ENCODE peak calls at places on chromosomes 6 and 20, in nine cellular contexts. One of them, this sample, is unnamed.
A peak's percentile ranks its signal among the peaks of the same experiment; 100 is the strongest.

GRCh38 chr20:45407067-45407745 is 883 bp upstream of the DBNDD2 start:
- DNase-seq in GM23338: peak; percentile 66
- DNase-seq in mammary epithelial cell: peak; percentile 12
- DNase-seq in HCT116: no peak
- DNase-seq in mesendoderm: peak; percentile 63
- DNase-seq in A549: no peak
- DNase-seq in OCI-LY7: no peak
- DNase-seq in GM23248: peak; percentile 74
- DNase-seq in PC-9: peak; percentile 34
- DNase-seq in this sample: peak; percentile 52

GRCh38 chr6:26175428-26176181 is 88.4 kb downstream of the HFE start:
- DNase-seq in OCI-LY7: peak; percentile 79
- DNase-seq in PC-9: no peak
- DNase-seq in GM23248: peak; percentile 72
- DNase-seq in mammary epithelial cell: peak; percentile 60
- DNase-seq in HCT116: no peak
- DNase-seq in A549: peak; percentile 72
- DNase-seq in GM23338: peak; percentile 83
- DNase-seq in mesendoderm: peak; percentile 83
- DNase-seq in this sample: no peak

GRCh38 chr20:37238426-37238825 is 23.2 kb downstream of the GHRH start:
- DNase-seq in A549: no peak
- DNase-seq in mesendoderm: no peak
- DNase-seq in HCT116: no peak
- DNase-seq in PC-9: no peak
- DNase-seq in OCI-LY7: no peak
- DNase-seq in mammary epithelial cell: no peak
- DNase-seq in GM23338: no peak
- DNase-seq in GM23248: no peak
- DNase-seq in this sample: no peak

GRCh38 chr20:36468149-36469000 is 72.9 kb upstream of the MYL9 start:
- DNase-seq in A549: peak; percentile 59
- DNase-seq in mammary epithelial cell: no peak
- DNase-seq in HCT116: no peak
- DNase-seq in PC-9: no peak
- DNase-seq in OCI-LY7: peak; percentile 55
- DNase-seq in GM23338: no peak
- DNase-seq in mesendoderm: no peak
- DNase-seq in GM23248: no peak
- DNase-seq in this sample: no peak

GRCh38 chr20:9838378-9839295 is at the start of gene PAK5:
- DNase-seq in GM23248: peak; percentile 2
- DNase-seq in GM23338: peak; percentile 96
- DNase-seq in mammary epithelial cell: peak; percentile 49
- DNase-seq in HCT116: peak; percentile 1
- DNase-seq in OCI-LY7: no peak
- DNase-seq in PC-9: no peak
- DNase-seq in A549: peak; percentile 68
- DNase-seq in mesendoderm: peak; percentile 96
- DNase-seq in this sample: peak; percentile 97

GRCh38 chr20:297925-298754 is 770 bp downstream of the ZCCHC3 start:
- DNase-seq in OCI-LY7: peak; percentile 71
- DNase-seq in GM23248: peak; percentile 88
- DNase-seq in HCT116: no peak
- DNase-seq in PC-9: peak; percentile 57
- DNase-seq in mesendoderm: peak; percentile 69
- DNase-seq in GM23338: peak; percentile 51
- DNase-seq in A549: peak; percentile 83
- DNase-seq in mammary epithelial cell: peak; percentile 66
- DNase-seq in this sample: no peak

GRCh38 chr6:33757906-33758305 is 11.2 kb upstream of the IP6K3 start:
- DNase-seq in GM23248: no peak
- DNase-seq in mesendoderm: no peak
- DNase-seq in HCT116: no peak
- DNase-seq in PC-9: no peak
- DNase-seq in GM23338: no peak
- DNase-seq in mammary epithelial cell: no peak
- DNase-seq in A549: no peak
- DNase-seq in OCI-LY7: no peak
- DNase-seq in this sample: no peak

GRCh38 chr6:41535766-41536165 is 10.4 kb upstream of the FOXP4 start:
- DNase-seq in PC-9: no peak
- DNase-seq in GM23338: no peak
- DNase-seq in mesendoderm: no peak
- DNase-seq in OCI-LY7: no peak
- DNase-seq in A549: no peak
- DNase-seq in GM23248: peak; percentile 14
- DNase-seq in mammary epithelial cell: no peak
- DNase-seq in HCT116: no peak
- DNase-seq in this sample: no peak

GRCh38 chr6:160101262-160102205 is 20.1 kb upstream of the SLC22A1 start:
- DNase-seq in GM23248: no peak
- DNase-seq in GM23338: no peak
- DNase-seq in PC-9: no peak
- DNase-seq in mammary epithelial cell: no peak
- DNase-seq in mesendoderm: peak; percentile 66
- DNase-seq in HCT116: no peak
- DNase-seq in A549: no peak
- DNase-seq in OCI-LY7: no peak
- DNase-seq in this sample: no peak
- H3K4me2 ChIP-seq in GM23248: no peak overlapping the region
- H3K4me2 ChIP-seq in GM23338: no peak overlapping the region
- H3K4me2 ChIP-seq in PC-9: no peak overlapping the region
- H3K4me2 ChIP-seq in mammary epithelial cell: no peak overlapping the region
- H3K4me2 ChIP-seq in mesendoderm: no peak overlapping the region
- H3K4me2 ChIP-seq in HCT116: no peak overlapping the region
- H3K4me2 ChIP-seq in A549: no peak overlapping the region
- H3K4me2 ChIP-seq in OCI-LY7: no peak overlapping the region
- H3K4me2 ChIP-seq in this sample: no peak overlapping the region

GRCh38 chr6:138977646-138978167 is 10.3 kb downstream of the REPS1 start:
- DNase-seq in A549: no peak
- DNase-seq in PC-9: no peak
- DNase-seq in GM23338: peak; percentile 68
- DNase-seq in mesendoderm: no peak
- DNase-seq in GM23248: no peak
- DNase-seq in HCT116: no peak
- DNase-seq in mammary epithelial cell: no peak
- DNase-seq in OCI-LY7: no peak
- DNase-seq in this sample: no peak

GRCh38 chr6:138981416-138981815 is 6.6 kb downstream of the REPS1 start:
- DNase-seq in HCT116: no peak
- DNase-seq in GM23338: no peak
- DNase-seq in PC-9: no peak
- DNase-seq in mammary epithelial cell: no peak
- DNase-seq in OCI-LY7: no peak
- DNase-seq in mesendoderm: no peak
- DNase-seq in A549: no peak
- DNase-seq in GM23248: no peak
- DNase-seq in this sample: no peak

GRCh38 chr6:138979365-138979764 is 8.7 kb downstream of the REPS1 start:
- DNase-seq in HCT116: no peak
- DNase-seq in mesendoderm: no peak
- DNase-seq in GM23338: no peak
- DNase-seq in OCI-LY7: no peak
- DNase-seq in A549: no peak
- DNase-seq in mammary epithelial cell: no peak
- DNase-seq in GM23248: peak; percentile 63
- DNase-seq in PC-9: no peak
- DNase-seq in this sample: no peak

GRCh38 chr6:138978229-138978628 is 9.8 kb downstream of the REPS1 start:
- DNase-seq in mammary epithelial cell: no peak
- DNase-seq in GM23338: no peak
- DNase-seq in A549: no peak
- DNase-seq in OCI-LY7: no peak
- DNase-seq in HCT116: no peak
- DNase-seq in mesendoderm: no peak
- DNase-seq in GM23248: no peak
- DNase-seq in PC-9: no peak
- DNase-seq in this sample: no peak

DNA sequence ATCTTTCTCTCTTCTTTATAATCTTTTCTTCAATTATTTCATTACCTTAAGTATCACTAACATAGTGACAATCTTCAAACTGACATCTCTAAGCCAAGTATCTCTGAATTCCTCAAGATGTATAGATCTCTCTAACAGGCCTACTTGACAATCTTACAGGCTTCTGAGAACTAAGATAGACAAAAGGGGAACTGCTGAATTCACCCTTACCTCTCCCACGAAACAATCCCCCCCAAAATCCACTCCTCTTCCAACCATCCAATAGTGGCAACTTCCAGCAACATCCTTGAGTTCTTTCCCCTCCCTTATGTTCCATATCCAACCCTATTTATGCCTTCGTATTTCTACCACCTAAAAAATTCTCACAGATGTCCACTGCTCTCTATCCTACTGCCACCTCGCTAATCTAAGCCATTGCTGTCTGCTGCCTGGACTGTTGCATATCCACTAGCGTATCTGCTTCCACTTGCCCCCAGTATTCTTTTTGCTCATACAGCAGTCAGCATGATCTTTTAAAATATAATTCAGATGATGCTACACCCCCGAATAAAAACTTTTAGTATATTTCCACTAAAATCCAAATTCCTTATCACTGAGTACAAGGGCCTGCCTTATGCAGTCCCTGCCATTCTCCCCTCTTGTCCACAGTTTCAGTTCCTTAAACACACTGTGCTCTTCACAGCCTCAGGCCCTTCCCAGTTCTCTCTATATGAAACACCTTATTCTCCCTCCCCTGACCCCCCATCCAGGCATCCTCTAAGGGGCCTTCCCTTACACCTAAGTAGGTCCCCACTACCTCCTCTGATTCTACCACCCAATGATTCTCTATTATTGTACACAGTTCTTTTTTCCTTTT is 8.0 kb downstream of the REPS1 start:
- DNase-seq in mesendoderm: no peak
- DNase-seq in mammary epithelial cell: no peak
- DNase-seq in OCI-LY7: peak; percentile 41
- DNase-seq in GM23338: no peak
- DNase-seq in HCT116: no peak
- DNase-seq in A549: no peak
- DNase-seq in GM23248: no peak
- DNase-seq in PC-9: no peak
- DNase-seq in this sample: no peak
- H3K4me2 ChIP-seq in mesendoderm: no peak overlapping the region
- H3K4me2 ChIP-seq in mammary epithelial cell: no peak overlapping the region
- H3K4me2 ChIP-seq in OCI-LY7: no peak overlapping the region
- H3K4me2 ChIP-seq in GM23338: no peak overlapping the region
- H3K4me2 ChIP-seq in HCT116: no peak overlapping the region
- H3K4me2 ChIP-seq in A549: no peak overlapping the region
- H3K4me2 ChIP-seq in GM23248: peak overlapping the region; percentile 11
- H3K4me2 ChIP-seq in PC-9: no peak overlapping the region
- H3K4me2 ChIP-seq in this sample: no peak overlapping the region

DNA sequence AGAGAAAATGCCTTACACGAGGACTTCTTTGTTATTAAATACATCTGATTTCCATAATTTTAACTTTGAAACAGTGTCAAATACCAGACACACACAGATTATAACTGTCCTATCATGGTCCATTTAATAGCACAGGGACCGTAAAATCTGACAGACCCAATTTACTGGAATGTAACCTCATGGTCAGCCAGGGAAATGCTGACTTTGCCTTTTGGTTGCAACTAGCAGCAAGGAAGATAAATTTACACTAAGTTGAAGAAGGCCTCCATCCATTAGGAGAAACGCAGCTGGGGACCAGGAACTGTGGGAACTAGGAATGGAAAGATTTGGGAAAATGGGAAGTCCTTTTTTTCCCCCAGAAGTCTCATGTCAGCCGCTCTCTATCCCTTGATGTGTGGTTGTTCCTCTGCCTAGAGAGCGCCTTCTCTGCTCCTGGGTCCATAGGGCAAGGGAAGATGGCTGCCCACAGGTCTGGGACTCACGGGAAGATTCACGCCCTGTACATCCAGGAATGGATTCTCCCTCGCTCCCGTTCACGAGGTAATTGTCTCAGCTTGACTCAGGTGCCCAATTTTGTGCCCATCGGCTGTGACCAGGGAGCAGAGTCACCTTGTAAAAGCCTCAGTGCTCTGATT is 74.6 kb upstream of the L3MBTL3 start:
- DNase-seq in PC-9: no peak
- DNase-seq in GM23338: no peak
- DNase-seq in A549: no peak
- DNase-seq in mammary epithelial cell: no peak
- DNase-seq in GM23248: no peak
- DNase-seq in HCT116: no peak
- DNase-seq in OCI-LY7: no peak
- DNase-seq in mesendoderm: no peak
- DNase-seq in this sample: no peak
- H3K4me2 ChIP-seq in PC-9: no peak overlapping the region
- H3K4me2 ChIP-seq in GM23338: no peak overlapping the region
- H3K4me2 ChIP-seq in A549: no peak overlapping the region
- H3K4me2 ChIP-seq in mammary epithelial cell: no peak overlapping the region
- H3K4me2 ChIP-seq in GM23248: no peak overlapping the region
- H3K4me2 ChIP-seq in HCT116: no peak overlapping the region
- H3K4me2 ChIP-seq in OCI-LY7: no peak overlapping the region
- H3K4me2 ChIP-seq in mesendoderm: no peak overlapping the region
- H3K4me2 ChIP-seq in this sample: no peak overlapping the region

GRCh38 chr20:33900515-33901131 is 89.5 kb downstream of the CHMP4B start:
- DNase-seq in A549: no peak
- DNase-seq in OCI-LY7: no peak
- DNase-seq in HCT116: no peak
- DNase-seq in PC-9: no peak
- DNase-seq in GM23338: no peak
- DNase-seq in GM23248: no peak
- DNase-seq in mammary epithelial cell: no peak
- DNase-seq in mesendoderm: no peak
- DNase-seq in this sample: no peak
- H3K4me2 ChIP-seq in A549: no peak overlapping the region
- H3K4me2 ChIP-seq in OCI-LY7: peak overlapping the region; percentile 2
- H3K4me2 ChIP-seq in HCT116: no peak overlapping the region
- H3K4me2 ChIP-seq in PC-9: no peak overlapping the region
- H3K4me2 ChIP-seq in GM23338: no peak overlapping the region
- H3K4me2 ChIP-seq in GM23248: no peak overlapping the region
- H3K4me2 ChIP-seq in mammary epithelial cell: no peak overlapping the region
- H3K4me2 ChIP-seq in mesendoderm: no peak overlapping the region
- H3K4me2 ChIP-seq in this sample: no peak overlapping the region

DNA sequence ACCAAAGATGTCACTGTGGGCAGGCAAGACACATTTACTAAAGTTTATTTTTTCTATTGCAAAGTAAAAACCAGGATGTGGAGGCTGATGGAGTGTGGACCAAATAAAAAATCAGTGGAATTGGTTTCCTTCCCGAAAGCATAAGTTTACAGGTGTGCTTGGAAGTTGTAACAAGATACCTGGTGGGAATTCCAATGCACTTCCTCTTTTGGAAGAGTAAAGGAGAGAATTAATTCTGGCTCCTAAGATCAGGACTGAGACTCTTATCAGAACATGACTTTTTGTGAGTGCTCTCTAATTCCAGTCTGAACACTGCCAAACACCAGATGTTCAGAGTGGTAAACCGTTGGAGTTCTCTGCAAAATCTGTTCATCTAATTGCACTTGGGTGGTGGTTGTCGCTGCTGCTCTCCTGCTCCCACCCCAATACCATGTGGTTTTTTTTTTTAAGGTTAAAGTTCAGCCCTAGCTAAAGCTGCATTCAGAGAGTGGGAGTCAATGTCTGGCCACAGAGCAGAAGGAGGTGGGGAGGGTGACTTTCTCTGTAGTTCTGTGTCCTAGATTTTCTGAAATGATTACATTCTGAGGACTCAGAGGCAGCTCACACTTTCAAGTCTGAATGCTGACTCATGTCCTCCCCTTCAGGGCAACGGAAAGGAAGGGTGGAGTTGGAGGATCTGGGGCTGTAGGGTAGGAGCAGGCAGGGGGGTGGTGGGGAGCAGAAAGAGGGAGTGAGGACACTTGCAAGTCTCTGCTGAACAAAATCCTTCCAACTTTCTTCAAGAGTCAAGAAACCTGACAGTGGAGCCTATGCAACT is 275.8 kb upstream of the PRDM1 start:
- DNase-seq in PC-9: peak; percentile 73
- DNase-seq in GM23338: peak; percentile 11
- DNase-seq in A549: peak; percentile 79
- DNase-seq in OCI-LY7: no peak
- DNase-seq in HCT116: peak; percentile 35
- DNase-seq in mesendoderm: peak; percentile 93
- DNase-seq in mammary epithelial cell: peak; percentile 93
- DNase-seq in GM23248: peak; percentile 93
- DNase-seq in this sample: no peak
- H3K4me2 ChIP-seq in PC-9: peak overlapping the region; percentile 56
- H3K4me2 ChIP-seq in GM23338: no peak overlapping the region
- H3K4me2 ChIP-seq in A549: peak overlapping the region; percentile 58
- H3K4me2 ChIP-seq in OCI-LY7: no peak overlapping the region
- H3K4me2 ChIP-seq in HCT116: peak overlapping the region; percentile 68
- H3K4me2 ChIP-seq in mesendoderm: no peak overlapping the region
- H3K4me2 ChIP-seq in mammary epithelial cell: peak overlapping the region; percentile 50
- H3K4me2 ChIP-seq in GM23248: peak overlapping the region; percentile 30
- H3K4me2 ChIP-seq in this sample: no peak overlapping the region

This sample was measured in H9.